ENCODE peak calls at places on chromosomes 7 and 10, in six cellular contexts. One of them, this sample, is unnamed.

GRCh38 chr7:148791506-148791905 is 92.6 kb downstream of the EZH2 start:
- ATAC-seq in left colon: no peak
- ATAC-seq in T-helper 17 cell: no peak
- ATAC-seq in K562: no peak
- ATAC-seq in gastroesophageal sphincter: no peak
- ATAC-seq in naive thymus-derived CD4-positive, alpha-beta T cell: no peak
- ATAC-seq in this sample: peak

GRCh38 chr10:77873558-77874380 is 52.8 kb downstream of the DLG5 start:
- ATAC-seq in left colon: peak
- ATAC-seq in T-helper 17 cell: peak
- ATAC-seq in K562: peak
- ATAC-seq in gastroesophageal sphincter: peak
- ATAC-seq in naive thymus-derived CD4-positive, alpha-beta T cell: peak
- ATAC-seq in this sample: peak

GRCh38 chr7:46006723-46007122 is 85.7 kb upstream of the IGFBP3 start:
- ATAC-seq in left colon: no peak
- ATAC-seq in T-helper 17 cell: no peak
- ATAC-seq in K562: no peak
- ATAC-seq in gastroesophageal sphincter: no peak
- ATAC-seq in naive thymus-derived CD4-positive, alpha-beta T cell: no peak
- ATAC-seq in this sample: no peak

GRCh38 chr10:117306674-117307073 is 65.8 kb downstream of the SLC18A2 start:
- ATAC-seq in left colon: no peak
- ATAC-seq in T-helper 17 cell: no peak
- ATAC-seq in K562: no peak
- ATAC-seq in gastroesophageal sphincter: no peak
- ATAC-seq in naive thymus-derived CD4-positive, alpha-beta T cell: no peak
- ATAC-seq in this sample: no peak

GRCh38 chr7:36109013-36109627 is 43.9 kb upstream of the EEPD1 start:
- ATAC-seq in left colon: no peak
- ATAC-seq in T-helper 17 cell: no peak
- ATAC-seq in K562: no peak
- ATAC-seq in gastroesophageal sphincter: no peak
- ATAC-seq in naive thymus-derived CD4-positive, alpha-beta T cell: no peak
- ATAC-seq in this sample: peak

GRCh38 chr7:98224701-98225181 is 13.5 kb downstream of the BHLHA15 start:
- ATAC-seq in left colon: no peak
- ATAC-seq in T-helper 17 cell: no peak
- ATAC-seq in K562: no peak
- ATAC-seq in gastroesophageal sphincter: no peak
- ATAC-seq in naive thymus-derived CD4-positive, alpha-beta T cell: no peak
- ATAC-seq in this sample: no peak

GRCh38 chr10:10418397-10418796 is 599.3 kb upstream of the CELF2 start:
- ATAC-seq in left colon: no peak
- ATAC-seq in T-helper 17 cell: no peak
- ATAC-seq in K562: no peak
- ATAC-seq in gastroesophageal sphincter: no peak
- ATAC-seq in naive thymus-derived CD4-positive, alpha-beta T cell: peak
- ATAC-seq in this sample: no peak

GRCh38 chr10:50805981-50806622 is 66.4 kb downstream of the ASAH2B start:
- ATAC-seq in left colon: no peak
- ATAC-seq in T-helper 17 cell: no peak
- ATAC-seq in K562: no peak
- ATAC-seq in gastroesophageal sphincter: no peak
- ATAC-seq in naive thymus-derived CD4-positive, alpha-beta T cell: no peak
- ATAC-seq in this sample: no peak

GRCh38 chr10:65910209-65910608 is 1015.6 kb upstream of the LRRTM3 start:
- ATAC-seq in left colon: peak
- ATAC-seq in T-helper 17 cell: no peak
- ATAC-seq in K562: no peak
- ATAC-seq in gastroesophageal sphincter: no peak
- ATAC-seq in naive thymus-derived CD4-positive, alpha-beta T cell: no peak
- ATAC-seq in this sample: no peak

GRCh38 chr7:131889572-131890150 is 333.2 kb upstream of the PODXL start:
- ATAC-seq in left colon: no peak
- ATAC-seq in T-helper 17 cell: no peak
- ATAC-seq in K562: no peak
- ATAC-seq in gastroesophageal sphincter: no peak
- ATAC-seq in naive thymus-derived CD4-positive, alpha-beta T cell: no peak
- ATAC-seq in this sample: no peak

GRCh38 chr10:93503075-93503474 is 6.7 kb downstream of the CEP55 start:
- ATAC-seq in left colon: no peak
- ATAC-seq in T-helper 17 cell: peak
- ATAC-seq in K562: no peak
- ATAC-seq in gastroesophageal sphincter: no peak
- ATAC-seq in naive thymus-derived CD4-positive, alpha-beta T cell: no peak
- ATAC-seq in this sample: no peak

GRCh38 chr10:124691448-124692435 is 52.4 kb downstream of the FAM53B start:
- ATAC-seq in left colon: no peak
- ATAC-seq in T-helper 17 cell: no peak
- ATAC-seq in K562: no peak
- ATAC-seq in gastroesophageal sphincter: no peak
- ATAC-seq in naive thymus-derived CD4-positive, alpha-beta T cell: no peak
- ATAC-seq in this sample: no peak

GRCh38 chr10:80436459-80437098 is 17.5 kb upstream of the TSPAN14 start:
- ATAC-seq in left colon: no peak
- ATAC-seq in T-helper 17 cell: no peak
- ATAC-seq in K562: no peak
- ATAC-seq in gastroesophageal sphincter: no peak
- ATAC-seq in naive thymus-derived CD4-positive, alpha-beta T cell: no peak
- ATAC-seq in this sample: peak

GRCh38 chr7:136677456-136678365 is 190.7 kb upstream of the CHRM2 start:
- ATAC-seq in left colon: no peak
- ATAC-seq in T-helper 17 cell: no peak
- ATAC-seq in K562: no peak
- ATAC-seq in gastroesophageal sphincter: no peak
- ATAC-seq in naive thymus-derived CD4-positive, alpha-beta T cell: no peak
- ATAC-seq in this sample: no peak

GRCh38 chr10:11697718-11698527 is 44.3 kb upstream of the ECHDC3 start:
- ATAC-seq in left colon: peak
- ATAC-seq in T-helper 17 cell: no peak
- ATAC-seq in K562: peak
- ATAC-seq in gastroesophageal sphincter: no peak
- ATAC-seq in naive thymus-derived CD4-positive, alpha-beta T cell: no peak
- ATAC-seq in this sample: no peak

GRCh38 chr10:7409732-7410168 is 1.1 kb downstream of the SFMBT2 start:
- ATAC-seq in left colon: no peak
- ATAC-seq in T-helper 17 cell: peak
- ATAC-seq in K562: no peak
- ATAC-seq in gastroesophageal sphincter: no peak
- ATAC-seq in naive thymus-derived CD4-positive, alpha-beta T cell: peak
- ATAC-seq in this sample: no peak

GRCh38 chr7:35753761-35754603 is 46.9 kb upstream of the SEPTIN7 start:
- ATAC-seq in left colon: no peak
- ATAC-seq in T-helper 17 cell: no peak
- ATAC-seq in K562: peak
- ATAC-seq in gastroesophageal sphincter: peak
- ATAC-seq in naive thymus-derived CD4-positive, alpha-beta T cell: no peak
- ATAC-seq in this sample: no peak

GRCh38 chr7:82410461-82410860 is 33.1 kb downstream of the CACNA2D1 start:
- ATAC-seq in left colon: no peak
- ATAC-seq in T-helper 17 cell: no peak
- ATAC-seq in K562: no peak
- ATAC-seq in gastroesophageal sphincter: peak
- ATAC-seq in naive thymus-derived CD4-positive, alpha-beta T cell: no peak
- ATAC-seq in this sample: no peak

GRCh38 chr10:100614416-100614815 is 78.7 kb downstream of the HIF1AN start:
- ATAC-seq in left colon: no peak
- ATAC-seq in T-helper 17 cell: no peak
- ATAC-seq in K562: no peak
- ATAC-seq in gastroesophageal sphincter: no peak
- ATAC-seq in naive thymus-derived CD4-positive, alpha-beta T cell: no peak
- ATAC-seq in this sample: no peak

GRCh38 chr7:1103009-1103788 is 15.3 kb downstream of the GPER1 start:
- ATAC-seq in left colon: peak
- ATAC-seq in T-helper 17 cell: peak
- ATAC-seq in K562: no peak
- ATAC-seq in gastroesophageal sphincter: no peak
- ATAC-seq in naive thymus-derived CD4-positive, alpha-beta T cell: peak
- ATAC-seq in this sample: no peak

GRCh38 chr7:133481676-133482075 is 228.8 kb downstream of the EXOC4 start:
- ATAC-seq in left colon: no peak
- ATAC-seq in T-helper 17 cell: no peak
- ATAC-seq in K562: peak
- ATAC-seq in gastroesophageal sphincter: no peak
- ATAC-seq in naive thymus-derived CD4-positive, alpha-beta T cell: no peak
- ATAC-seq in this sample: no peak

GRCh38 chr10:122435212-122435827 is 19.1 kb upstream of the ARMS2 start:
- ATAC-seq in left colon: peak
- ATAC-seq in T-helper 17 cell: peak
- ATAC-seq in K562: no peak
- ATAC-seq in gastroesophageal sphincter: no peak
- ATAC-seq in naive thymus-derived CD4-positive, alpha-beta T cell: peak
- ATAC-seq in this sample: peak

GRCh38 chr7:135251502-135252327 is 18.1 kb downstream of the STRA8 start:
- ATAC-seq in left colon: no peak
- ATAC-seq in T-helper 17 cell: no peak
- ATAC-seq in K562: no peak
- ATAC-seq in gastroesophageal sphincter: no peak
- ATAC-seq in naive thymus-derived CD4-positive, alpha-beta T cell: no peak
- ATAC-seq in this sample: no peak

GRCh38 chr10:126013489-126014281 is 117.3 kb downstream of the FANK1 start:
- ATAC-seq in left colon: no peak
- ATAC-seq in T-helper 17 cell: no peak
- ATAC-seq in K562: no peak
- ATAC-seq in gastroesophageal sphincter: no peak
- ATAC-seq in naive thymus-derived CD4-positive, alpha-beta T cell: no peak
- ATAC-seq in this sample: no peak

GRCh38 chr10:124660404-124661125 is 83.6 kb downstream of the FAM53B start:
- ATAC-seq in left colon: peak
- ATAC-seq in T-helper 17 cell: no peak
- ATAC-seq in K562: no peak
- ATAC-seq in gastroesophageal sphincter: no peak
- ATAC-seq in naive thymus-derived CD4-positive, alpha-beta T cell: no peak
- ATAC-seq in this sample: no peak

GRCh38 chr10:65550761-65551160 is 1375.1 kb upstream of the LRRTM3 start:
- ATAC-seq in left colon: no peak
- ATAC-seq in T-helper 17 cell: no peak
- ATAC-seq in K562: no peak
- ATAC-seq in gastroesophageal sphincter: no peak
- ATAC-seq in naive thymus-derived CD4-positive, alpha-beta T cell: no peak
- ATAC-seq in this sample: no peak

GRCh38 chr10:114179747-114180146 is 594 bp downstream of the TDRD1 start:
- ATAC-seq in left colon: no peak
- ATAC-seq in T-helper 17 cell: no peak
- ATAC-seq in K562: peak
- ATAC-seq in gastroesophageal sphincter: no peak
- ATAC-seq in naive thymus-derived CD4-positive, alpha-beta T cell: no peak
- ATAC-seq in this sample: no peak

GRCh38 chr7:149803551-149804074 is 30.2 kb upstream of the ZNF467 start:
- ATAC-seq in left colon: no peak
- ATAC-seq in T-helper 17 cell: no peak
- ATAC-seq in K562: peak
- ATAC-seq in gastroesophageal sphincter: no peak
- ATAC-seq in naive thymus-derived CD4-positive, alpha-beta T cell: no peak
- ATAC-seq in this sample: no peak

GRCh38 chr7:157490465-157490912 is 153.7 kb downstream of the DNAJB6 start:
- ATAC-seq in left colon: no peak
- ATAC-seq in T-helper 17 cell: peak
- ATAC-seq in K562: peak
- ATAC-seq in gastroesophageal sphincter: peak
- ATAC-seq in naive thymus-derived CD4-positive, alpha-beta T cell: peak
- ATAC-seq in this sample: peak

GRCh38 chr7:45495618-45496017 is 78.5 kb upstream of the ADCY1 start:
- ATAC-seq in left colon: no peak
- ATAC-seq in T-helper 17 cell: no peak
- ATAC-seq in K562: no peak
- ATAC-seq in gastroesophageal sphincter: no peak
- ATAC-seq in naive thymus-derived CD4-positive, alpha-beta T cell: no peak
- ATAC-seq in this sample: no peak

GRCh38 chr7:92913849-92914248 is 77.5 kb upstream of the CDK6 start:
- ATAC-seq in left colon: no peak
- ATAC-seq in T-helper 17 cell: no peak
- ATAC-seq in K562: no peak
- ATAC-seq in gastroesophageal sphincter: no peak
- ATAC-seq in naive thymus-derived CD4-positive, alpha-beta T cell: no peak
- ATAC-seq in this sample: no peak

GRCh38 chr10:19719320-19719719 is 96.9 kb upstream of the PLXDC2 start:
- ATAC-seq in left colon: no peak
- ATAC-seq in T-helper 17 cell: no peak
- ATAC-seq in K562: no peak
- ATAC-seq in gastroesophageal sphincter: no peak
- ATAC-seq in naive thymus-derived CD4-positive, alpha-beta T cell: no peak
- ATAC-seq in this sample: no peak

GRCh38 chr10:86872757-86873156 is 84.7 kb downstream of the MMRN2 start:
- ATAC-seq in left colon: peak
- ATAC-seq in T-helper 17 cell: no peak
- ATAC-seq in K562: no peak
- ATAC-seq in gastroesophageal sphincter: peak
- ATAC-seq in naive thymus-derived CD4-positive, alpha-beta T cell: peak
- ATAC-seq in this sample: no peak

GRCh38 chr7:77245015-77245755 is 45.6 kb upstream of the FGL2 start:
- ATAC-seq in left colon: no peak
- ATAC-seq in T-helper 17 cell: no peak
- ATAC-seq in K562: peak
- ATAC-seq in gastroesophageal sphincter: peak
- ATAC-seq in naive thymus-derived CD4-positive, alpha-beta T cell: no peak
- ATAC-seq in this sample: no peak